ENCODE peak calls at places on chromosomes 5 and 9, in five cellular contexts. J is HCT116, H is endothelial cell of umbilical vein, Z is epithelial cell of esophagus, G is mammary epithelial cell. V is an unnamed sample.

GRCh38 chr5:158819095-158819494 is 280.6 kb downstream of the EBF1 start:
- DNase-seq in J (no peak), H (no peak), G (no peak), Z (no peak), V (peak; percentile 20)

GRCh38 chr9:37264539-37264938 is 144.2 kb downstream of the ZCCHC7 start:
- DNase-seq in G (no peak), J (no peak), Z (no peak), H (no peak), V (no peak)

GRCh38 chr9:126545116-126545515 is 68.6 kb upstream of the LMX1B start:
- DNase-seq in Z (no peak), G (no peak), H (no peak), J (no peak), V (no peak)

GRCh38 chr9:76296561-76297276 is 97.5 kb downstream of the RFK start:
- DNase-seq in Z (peak; percentile 8), G (no peak), H (no peak), J (no peak), V (no peak)

GRCh38 chr5:140551872-140552271 is 4.4 kb downstream of the EIF4EBP3 start:
- DNase-seq in J (no peak), G (no peak), Z (no peak), H (no peak), V (no peak)

GRCh38 chr5:107894361-107894760 is 223.6 kb upstream of the EFNA5 start:
- DNase-seq in H (no peak), G (no peak), Z (no peak), J (no peak), V (no peak)

GRCh38 chr9:127943011-127943662 is 5.5 kb upstream of the DPM2 start:
- DNase-seq in G (no peak), Z (no peak), J (no peak), H (no peak), V (no peak)

GRCh38 chr9:133842174-133842573 is 104.0 kb upstream of the SARDH start:
- DNase-seq in G (no peak), H (no peak), Z (no peak), J (no peak), V (no peak)

GRCh38 chr9:72332351-72332750 is 32.7 kb downstream of the ZFAND5 start:
- DNase-seq in H (no peak), G (no peak), J (no peak), Z (no peak), V (no peak)

GRCh38 chr9:87499455-87500015 is 1.9 kb downstream of the DAPK1 start:
- DNase-seq in J (no peak), H (peak; percentile 51), Z (no peak), G (no peak), V (peak; percentile 70)

GRCh38 chr9:87497604-87498045 is at the start of gene DAPK1:
- DNase-seq in Z (peak; percentile 23), H (peak; percentile 84), J (peak; percentile 23), G (peak; percentile 44), V (peak; percentile 92)

GRCh38 chr9:87497080-87497603 is 525 bp upstream of the DAPK1 start:
- DNase-seq in J (no peak), H (no peak), G (no peak), Z (no peak), V (no peak)

GRCh38 chr9:87498816-87499454 is 1.3 kb downstream of the DAPK1 start:
- DNase-seq in G (no peak), Z (no peak), H (peak; percentile 43), J (no peak), V (no peak)

GRCh38 chr9:87498046-87498815 is 564 bp downstream of the DAPK1 start:
- DNase-seq in J (no peak), G (peak; percentile 53), Z (peak; percentile 7), H (peak; percentile 57), V (peak; percentile 75)
- TF ChIP-seq CTCF in J (no peak), G (peak; percentile 52), Z (no peak), H (peak; percentile 45), V (no peak)

GRCh38 chr9:130054428-130054786 is 701 bp downstream of the GPR107 start:
- DNase-seq in H (peak; percentile 35), Z (no peak), J (no peak), G (peak; percentile 12), V (no peak)

GRCh38 chr9:130060296-130060695 is 6.6 kb downstream of the GPR107 start:
- DNase-seq in Z (no peak), J (no peak), G (no peak), H (no peak), V (no peak)

GRCh38 chr9:130058887-130059286 is 5.2 kb downstream of the GPR107 start:
- DNase-seq in J (no peak), Z (no peak), G (no peak), H (peak; percentile 68), V (no peak)

GRCh38 chr9:130054820-130055219 is 1.1 kb downstream of the GPR107 start:
- DNase-seq in G (no peak), H (no peak), Z (no peak), J (no peak), V (no peak)

DNA sequence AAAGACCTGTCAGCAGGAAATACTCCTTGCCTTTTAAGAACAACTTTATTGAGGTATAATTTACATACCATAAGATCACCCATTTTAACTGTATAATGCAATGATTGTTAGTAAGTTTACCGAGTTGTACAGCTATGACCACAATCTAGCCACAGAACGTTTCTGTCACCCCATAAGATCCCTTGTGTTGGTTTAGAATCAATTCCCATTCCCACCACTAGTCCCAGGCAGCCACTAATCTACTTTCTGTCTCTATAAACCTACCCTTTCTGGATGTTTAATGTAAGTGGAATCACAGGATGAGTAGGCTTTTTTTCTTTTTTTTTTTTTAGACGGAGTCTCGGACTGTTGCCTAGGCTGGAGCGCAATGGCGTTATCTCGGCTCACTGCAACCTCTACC is 4.4 kb downstream of the GPR107 start:
- DNase-seq in H (no peak), Z (no peak), G (no peak), J (no peak), V (no peak)
- TF ChIP-seq CTCF in H (peak; percentile 7), Z (peak; percentile 39), G (peak; percentile 23), J (no peak), V (no peak)

GRCh38 chr9:3760031-3760430 is 234.2 kb upstream of the RFX3 start:
- DNase-seq in J (no peak), Z (peak; percentile 84), G (peak; percentile 63), H (no peak), V (no peak)
- TF ChIP-seq CTCF in J (no peak), Z (peak; percentile 50), G (peak; percentile 33), H (no peak), V (no peak)

GRCh38 chr5:86461169-86461956 is 156.4 kb upstream of the COX7C start:
- DNase-seq in H (no peak), G (no peak), J (no peak), Z (peak; percentile 15), V (no peak)

GRCh38 chr5:86460519-86460918 is 157.2 kb upstream of the COX7C start:
- DNase-seq in H (no peak), Z (no peak), G (no peak), J (no peak), V (no peak)

GRCh38 chr5:86465052-86465838 is 152.5 kb upstream of the COX7C start:
- DNase-seq in G (no peak), Z (no peak), H (no peak), J (no peak), V (no peak)

GRCh38 chr5:86463339-86463738 is 154.4 kb upstream of the COX7C start:
- DNase-seq in H (no peak), Z (no peak), J (no peak), G (no peak), V (no peak)
- TF ChIP-seq CTCF in H (no peak), Z (no peak), J (no peak), G (no peak), V (no peak)

DNA sequence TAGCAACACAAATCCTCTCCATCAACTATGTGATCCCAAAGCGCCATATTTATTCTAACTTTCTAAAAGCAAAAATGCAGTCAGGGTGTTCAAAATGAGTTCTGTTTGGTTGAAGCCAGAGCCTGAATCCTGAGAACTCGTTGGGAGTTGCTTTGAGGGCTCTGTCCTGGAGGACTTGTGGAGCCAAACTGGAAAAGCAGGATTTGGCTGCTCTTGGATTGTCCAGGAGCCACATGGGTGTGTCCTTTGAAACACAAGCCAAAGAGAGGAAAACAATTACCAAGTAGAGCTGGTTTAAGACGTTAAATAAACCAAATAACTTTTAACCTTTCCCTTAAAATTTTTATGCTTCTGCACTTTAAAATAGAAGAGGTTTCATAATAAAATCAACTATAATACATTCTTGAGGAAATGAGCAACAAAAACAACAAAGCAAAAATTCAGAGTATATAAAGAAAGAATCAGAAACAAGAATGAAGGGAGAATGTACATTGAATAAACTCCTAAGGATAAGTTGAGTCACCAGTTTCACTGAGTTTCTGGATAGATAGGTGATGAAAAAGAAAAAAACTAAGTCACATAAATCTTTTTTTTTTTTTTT is 13.5 kb downstream of the C5orf46 start:
- DNase-seq in G (peak; percentile 79), J (peak; percentile 16), Z (peak; percentile 94), H (peak; percentile 61), V (no peak)
- TF ChIP-seq CTCF in G (no peak), J (no peak), Z (no peak), H (no peak), V (no peak)